ENCODE peak calls at places on chromosome 13, in five cellular contexts. M is left lung; Z is left colon; X is stimulated activated CD4-positive, alpha-beta T cell treated with anti-CD3 and anti-CD28 coated beads, Interleukin-4, amount 100 ng/mL, for 24 hours; N is EL. A is an unnamed sample.

GRCh38 chr13:101527130-101527529 is 74.7 kb downstream of the ITGBL1 start:
- DNase-seq in M (no peak), Z (no peak), X (no peak), N (peak; percentile 65), A (no peak)

GRCh38 chr13:99403458-99403971 is 96.3 kb upstream of the GPR183 start:
- DNase-seq in M (no peak), Z (peak; percentile 77), X (no peak), N (no peak), A (no peak)

GRCh38 chr13:27853871-27854270 is 61.6 kb downstream of the GSX1 start:
- DNase-seq in M (no peak), Z (no peak), X (no peak), N (no peak), A (no peak)

GRCh38 chr13:97263160-97263559 is 41.0 kb downstream of the MBNL2 start:
- DNase-seq in M (no peak), Z (no peak), X (no peak), N (no peak), A (no peak)

GRCh38 chr13:99860736-99861135 is 110.8 kb downstream of the ZIC5 start:
- DNase-seq in M (no peak), Z (no peak), X (no peak), N (no peak), A (no peak)

GRCh38 chr13:104414181-104414580 is 1348.0 kb upstream of the SLC10A2 start:
- DNase-seq in M (no peak), Z (no peak), X (no peak), N (no peak), A (no peak)

GRCh38 chr13:64529874-64530485 is 2700.2 kb downstream of the PCDH9 start:
- DNase-seq in M (no peak), Z (no peak), X (no peak), N (peak; percentile 7), A (no peak)

GRCh38 chr13:40518481-40518882 is 148.0 kb downstream of the FOXO1 start:
- DNase-seq in M (no peak), Z (no peak), X (peak; percentile 87), N (no peak), A (no peak)

GRCh38 chr13:27370305-27370853 is 54.0 kb upstream of the GTF3A start:
- DNase-seq in M (no peak), Z (no peak), X (no peak), N (no peak), A (no peak)

GRCh38 chr13:36543671-36544070 is 111.4 kb downstream of the CCNA1 start:
- DNase-seq in M (no peak), Z (no peak), X (no peak), N (no peak), A (no peak)

GRCh38 chr13:111953546-111954178 is 113.3 kb upstream of the SOX1 start:
- DNase-seq in M (no peak), Z (no peak), X (no peak), N (no peak), A (no peak)

GRCh38 chr13:43180837-43181236 is 157.5 kb downstream of the DNAJC15 start:
- DNase-seq in M (no peak), Z (no peak), X (no peak), N (no peak), A (no peak)

GRCh38 chr13:111908981-111909380 is 158.0 kb upstream of the SOX1 start:
- DNase-seq in M (no peak), Z (no peak), X (no peak), N (no peak), A (no peak)

GRCh38 chr13:34025746-34026145 is 207.8 kb downstream of the RFC3 start:
- DNase-seq in M (no peak), Z (no peak), X (no peak), N (peak; percentile 76), A (peak; percentile 20)

GRCh38 chr13:52449323-52450011 is 967 bp downstream of the VPS36 start:
- DNase-seq in M (no peak), Z (no peak), X (no peak), N (no peak), A (no peak)

GRCh38 chr13:38099751-38100150 is 230.2 kb upstream of the TRPC4 start:
- DNase-seq in M (no peak), Z (no peak), X (no peak), N (no peak), A (no peak)

GRCh38 chr13:107144432-107144831 is 576.5 kb upstream of the ARGLU1 start:
- DNase-seq in M (no peak), Z (no peak), X (no peak), N (no peak), A (peak; percentile 33)

GRCh38 chr13:33745370-33746324 is 72.3 kb upstream of the RFC3 start:
- DNase-seq in M (no peak), Z (no peak), X (no peak), N (no peak), A (no peak)

GRCh38 chr13:109162248-109163051 is 533.0 kb downstream of the MYO16 start:
- DNase-seq in M (no peak), Z (no peak), X (no peak), N (no peak), A (no peak)

GRCh38 chr13:91132786-91133185 is 214.7 kb upstream of the MIR17HG start:
- DNase-seq in M (no peak), Z (no peak), X (no peak), N (no peak), A (peak; percentile 10)

GRCh38 chr13:94708031-94708571 is 4.2 kb downstream of the SOX21 start:
- DNase-seq in M (no peak), Z (no peak), X (no peak), N (no peak), A (no peak)

GRCh38 chr13:111938743-111939142 is 128.2 kb upstream of the SOX1 start:
- DNase-seq in M (no peak), Z (no peak), X (no peak), N (no peak), A (no peak)

GRCh38 chr13:109715902-109716301 is 70.5 kb downstream of the IRS2 start:
- DNase-seq in M (peak; percentile 51), Z (no peak), X (no peak), N (peak; percentile 6), A (no peak)

GRCh38 chr13:23407996-23408395 is 25.5 kb downstream of the SACS start:
- DNase-seq in M (no peak), Z (no peak), X (no peak), N (no peak), A (no peak)

A was measured in dermis microvascular lymphatic vessel endothelial cell.